ENCODE peak calls at places on chromosomes 7 and 10, in six cellular contexts. One of them, this sample, is unnamed.

GRCh38 chr10:25436431-25436830 is 261.6 kb downstream of the GPR158 start:
- DNase-seq in GOT3: no peak
- DNase-seq in stimulated activated effector memory CD8-positive, alpha-beta T cell treated with anti-CD3 and anti-CD28 coated beads, Interleukin-12 subunit alpha, Interleukin-12 subunit beta, amount 100 ng/mL, for 72 hours: no peak
- DNase-seq in AG04449: no peak
- DNase-seq in amniotic stem cell: no peak
- DNase-seq in NCI-H1436 treated with DMSO at 0.1 percent for 48 hours: no peak
- DNase-seq in this sample: no peak

GRCh38 chr7:44100458-44101303 is 3.5 kb upstream of the AEBP1 start:
- DNase-seq in GOT3: no peak
- DNase-seq in AG04449: no peak
- DNase-seq in NCI-H1436 treated with DMSO at 0.1 percent for 48 hours: no peak
- DNase-seq in amniotic stem cell: no peak
- DNase-seq in stimulated activated effector memory CD8-positive, alpha-beta T cell treated with anti-CD3 and anti-CD28 coated beads, Interleukin-12 subunit alpha, Interleukin-12 subunit beta, amount 100 ng/mL, for 72 hours: no peak
- DNase-seq in this sample: peak

GRCh38 chr10:104306897-104307296 is 31.4 kb downstream of the ITPRIP start:
- DNase-seq in stimulated activated effector memory CD8-positive, alpha-beta T cell treated with anti-CD3 and anti-CD28 coated beads, Interleukin-12 subunit alpha, Interleukin-12 subunit beta, amount 100 ng/mL, for 72 hours: no peak
- DNase-seq in amniotic stem cell: no peak
- DNase-seq in GOT3: no peak
- DNase-seq in NCI-H1436 treated with DMSO at 0.1 percent for 48 hours: no peak
- DNase-seq in AG04449: no peak
- DNase-seq in this sample: no peak

GRCh38 chr10:127012769-127013152 is 107.5 kb downstream of the DOCK1 start:
- DNase-seq in NCI-H1436 treated with DMSO at 0.1 percent for 48 hours: no peak
- DNase-seq in GOT3: no peak
- DNase-seq in AG04449: no peak
- DNase-seq in stimulated activated effector memory CD8-positive, alpha-beta T cell treated with anti-CD3 and anti-CD28 coated beads, Interleukin-12 subunit alpha, Interleukin-12 subunit beta, amount 100 ng/mL, for 72 hours: no peak
- DNase-seq in amniotic stem cell: no peak
- DNase-seq in this sample: no peak

GRCh38 chr7:102974366-102975236 is 61.8 kb downstream of the LRRC17 start:
- DNase-seq in amniotic stem cell: no peak
- DNase-seq in GOT3: no peak
- DNase-seq in NCI-H1436 treated with DMSO at 0.1 percent for 48 hours: no peak
- DNase-seq in AG04449: no peak
- DNase-seq in stimulated activated effector memory CD8-positive, alpha-beta T cell treated with anti-CD3 and anti-CD28 coated beads, Interleukin-12 subunit alpha, Interleukin-12 subunit beta, amount 100 ng/mL, for 72 hours: no peak
- DNase-seq in this sample: no peak

GRCh38 chr7:1883031-1883761 is 213.1 kb downstream of the ELFN1 start:
- DNase-seq in AG04449: peak
- DNase-seq in stimulated activated effector memory CD8-positive, alpha-beta T cell treated with anti-CD3 and anti-CD28 coated beads, Interleukin-12 subunit alpha, Interleukin-12 subunit beta, amount 100 ng/mL, for 72 hours: no peak
- DNase-seq in GOT3: peak
- DNase-seq in amniotic stem cell: peak
- DNase-seq in NCI-H1436 treated with DMSO at 0.1 percent for 48 hours: no peak
- DNase-seq in this sample: no peak

GRCh38 chr7:149097088-149097487 is 6.6 kb upstream of the ZNF786 start:
- DNase-seq in GOT3: no peak
- DNase-seq in stimulated activated effector memory CD8-positive, alpha-beta T cell treated with anti-CD3 and anti-CD28 coated beads, Interleukin-12 subunit alpha, Interleukin-12 subunit beta, amount 100 ng/mL, for 72 hours: no peak
- DNase-seq in AG04449: no peak
- DNase-seq in NCI-H1436 treated with DMSO at 0.1 percent for 48 hours: no peak
- DNase-seq in amniotic stem cell: no peak
- DNase-seq in this sample: no peak

GRCh38 chr7:1675673-1676549 is 5.8 kb downstream of the ELFN1 start:
- DNase-seq in AG04449: no peak
- DNase-seq in stimulated activated effector memory CD8-positive, alpha-beta T cell treated with anti-CD3 and anti-CD28 coated beads, Interleukin-12 subunit alpha, Interleukin-12 subunit beta, amount 100 ng/mL, for 72 hours: no peak
- DNase-seq in GOT3: no peak
- DNase-seq in NCI-H1436 treated with DMSO at 0.1 percent for 48 hours: no peak
- DNase-seq in amniotic stem cell: no peak
- DNase-seq in this sample: no peak

GRCh38 chr10:133461841-133462240 is 8.1 kb downstream of the SCART1 start:
- DNase-seq in stimulated activated effector memory CD8-positive, alpha-beta T cell treated with anti-CD3 and anti-CD28 coated beads, Interleukin-12 subunit alpha, Interleukin-12 subunit beta, amount 100 ng/mL, for 72 hours: no peak
- DNase-seq in amniotic stem cell: no peak
- DNase-seq in NCI-H1436 treated with DMSO at 0.1 percent for 48 hours: no peak
- DNase-seq in GOT3: no peak
- DNase-seq in AG04449: no peak
- DNase-seq in this sample: no peak

GRCh38 chr7:1086588-1087461 is 1.1 kb upstream of the GPER1 start:
- DNase-seq in stimulated activated effector memory CD8-positive, alpha-beta T cell treated with anti-CD3 and anti-CD28 coated beads, Interleukin-12 subunit alpha, Interleukin-12 subunit beta, amount 100 ng/mL, for 72 hours: peak
- DNase-seq in GOT3: peak
- DNase-seq in AG04449: no peak
- DNase-seq in amniotic stem cell: peak
- DNase-seq in NCI-H1436 treated with DMSO at 0.1 percent for 48 hours: no peak
- DNase-seq in this sample: no peak

GRCh38 chr7:74343281-74344127 is 54.3 kb downstream of the CLIP2 start:
- DNase-seq in NCI-H1436 treated with DMSO at 0.1 percent for 48 hours: no peak
- DNase-seq in stimulated activated effector memory CD8-positive, alpha-beta T cell treated with anti-CD3 and anti-CD28 coated beads, Interleukin-12 subunit alpha, Interleukin-12 subunit beta, amount 100 ng/mL, for 72 hours: no peak
- DNase-seq in amniotic stem cell: peak
- DNase-seq in AG04449: peak
- DNase-seq in GOT3: no peak
- DNase-seq in this sample: no peak

GRCh38 chr7:17298840-17299476 is 506 bp downstream of the AHR start:
- DNase-seq in AG04449: no peak
- DNase-seq in stimulated activated effector memory CD8-positive, alpha-beta T cell treated with anti-CD3 and anti-CD28 coated beads, Interleukin-12 subunit alpha, Interleukin-12 subunit beta, amount 100 ng/mL, for 72 hours: peak
- DNase-seq in NCI-H1436 treated with DMSO at 0.1 percent for 48 hours: no peak
- DNase-seq in amniotic stem cell: no peak
- DNase-seq in GOT3: no peak
- DNase-seq in this sample: no peak

GRCh38 chr10:45220985-45221384 is 94.4 kb downstream of the OR13A1 start:
- DNase-seq in stimulated activated effector memory CD8-positive, alpha-beta T cell treated with anti-CD3 and anti-CD28 coated beads, Interleukin-12 subunit alpha, Interleukin-12 subunit beta, amount 100 ng/mL, for 72 hours: no peak
- DNase-seq in GOT3: no peak
- DNase-seq in NCI-H1436 treated with DMSO at 0.1 percent for 48 hours: no peak
- DNase-seq in amniotic stem cell: no peak
- DNase-seq in AG04449: no peak
- DNase-seq in this sample: no peak

GRCh38 chr10:30631188-30631587 is 1.6 kb upstream of the LYZL2 start:
- DNase-seq in NCI-H1436 treated with DMSO at 0.1 percent for 48 hours: no peak
- DNase-seq in amniotic stem cell: no peak
- DNase-seq in AG04449: no peak
- DNase-seq in stimulated activated effector memory CD8-positive, alpha-beta T cell treated with anti-CD3 and anti-CD28 coated beads, Interleukin-12 subunit alpha, Interleukin-12 subunit beta, amount 100 ng/mL, for 72 hours: no peak
- DNase-seq in GOT3: no peak
- DNase-seq in this sample: no peak

GRCh38 chr10:117075064-117075463 is 63.0 kb downstream of the VAX1 start:
- DNase-seq in amniotic stem cell: no peak
- DNase-seq in NCI-H1436 treated with DMSO at 0.1 percent for 48 hours: no peak
- DNase-seq in GOT3: no peak
- DNase-seq in AG04449: no peak
- DNase-seq in stimulated activated effector memory CD8-positive, alpha-beta T cell treated with anti-CD3 and anti-CD28 coated beads, Interleukin-12 subunit alpha, Interleukin-12 subunit beta, amount 100 ng/mL, for 72 hours: no peak
- DNase-seq in this sample: no peak

GRCh38 chr7:48924433-48924832 is at the start of gene CDC14C:
- DNase-seq in NCI-H1436 treated with DMSO at 0.1 percent for 48 hours: no peak
- DNase-seq in stimulated activated effector memory CD8-positive, alpha-beta T cell treated with anti-CD3 and anti-CD28 coated beads, Interleukin-12 subunit alpha, Interleukin-12 subunit beta, amount 100 ng/mL, for 72 hours: no peak
- DNase-seq in GOT3: no peak
- DNase-seq in AG04449: no peak
- DNase-seq in amniotic stem cell: no peak
- DNase-seq in this sample: no peak

GRCh38 chr10:8594176-8594575 is 539.7 kb downstream of the GATA3 start:
- DNase-seq in stimulated activated effector memory CD8-positive, alpha-beta T cell treated with anti-CD3 and anti-CD28 coated beads, Interleukin-12 subunit alpha, Interleukin-12 subunit beta, amount 100 ng/mL, for 72 hours: no peak
- DNase-seq in AG04449: no peak
- DNase-seq in GOT3: no peak
- DNase-seq in NCI-H1436 treated with DMSO at 0.1 percent for 48 hours: no peak
- DNase-seq in amniotic stem cell: no peak
- DNase-seq in this sample: no peak

GRCh38 chr10:9305018-9305655 is 1250.6 kb downstream of the GATA3 start:
- DNase-seq in NCI-H1436 treated with DMSO at 0.1 percent for 48 hours: no peak
- DNase-seq in AG04449: no peak
- DNase-seq in GOT3: no peak
- DNase-seq in stimulated activated effector memory CD8-positive, alpha-beta T cell treated with anti-CD3 and anti-CD28 coated beads, Interleukin-12 subunit alpha, Interleukin-12 subunit beta, amount 100 ng/mL, for 72 hours: no peak
- DNase-seq in amniotic stem cell: no peak
- DNase-seq in this sample: no peak

GRCh38 chr10:19845963-19846362 is 29.7 kb downstream of the PLXDC2 start:
- DNase-seq in amniotic stem cell: no peak
- DNase-seq in GOT3: no peak
- DNase-seq in stimulated activated effector memory CD8-positive, alpha-beta T cell treated with anti-CD3 and anti-CD28 coated beads, Interleukin-12 subunit alpha, Interleukin-12 subunit beta, amount 100 ng/mL, for 72 hours: no peak
- DNase-seq in NCI-H1436 treated with DMSO at 0.1 percent for 48 hours: no peak
- DNase-seq in AG04449: no peak
- DNase-seq in this sample: no peak

GRCh38 chr10:115818015-115818414 is 455.0 kb downstream of the GFRA1 start:
- DNase-seq in AG04449: no peak
- DNase-seq in stimulated activated effector memory CD8-positive, alpha-beta T cell treated with anti-CD3 and anti-CD28 coated beads, Interleukin-12 subunit alpha, Interleukin-12 subunit beta, amount 100 ng/mL, for 72 hours: no peak
- DNase-seq in NCI-H1436 treated with DMSO at 0.1 percent for 48 hours: no peak
- DNase-seq in amniotic stem cell: no peak
- DNase-seq in GOT3: no peak
- DNase-seq in this sample: no peak

GRCh38 chr7:4169505-4169904 is 512.6 kb upstream of the FOXK1 start:
- DNase-seq in amniotic stem cell: no peak
- DNase-seq in stimulated activated effector memory CD8-positive, alpha-beta T cell treated with anti-CD3 and anti-CD28 coated beads, Interleukin-12 subunit alpha, Interleukin-12 subunit beta, amount 100 ng/mL, for 72 hours: no peak
- DNase-seq in NCI-H1436 treated with DMSO at 0.1 percent for 48 hours: no peak
- DNase-seq in GOT3: no peak
- DNase-seq in AG04449: no peak
- DNase-seq in this sample: no peak

GRCh38 chr7:132461043-132461592 is 115.2 kb downstream of the PLXNA4 start:
- DNase-seq in NCI-H1436 treated with DMSO at 0.1 percent for 48 hours: no peak
- DNase-seq in GOT3: no peak
- DNase-seq in stimulated activated effector memory CD8-positive, alpha-beta T cell treated with anti-CD3 and anti-CD28 coated beads, Interleukin-12 subunit alpha, Interleukin-12 subunit beta, amount 100 ng/mL, for 72 hours: no peak
- DNase-seq in AG04449: no peak
- DNase-seq in amniotic stem cell: no peak
- DNase-seq in this sample: no peak

GRCh38 chr10:53537508-53537907 is 764.9 kb upstream of the MBL2 start:
- DNase-seq in stimulated activated effector memory CD8-positive, alpha-beta T cell treated with anti-CD3 and anti-CD28 coated beads, Interleukin-12 subunit alpha, Interleukin-12 subunit beta, amount 100 ng/mL, for 72 hours: no peak
- DNase-seq in GOT3: no peak
- DNase-seq in amniotic stem cell: no peak
- DNase-seq in AG04449: no peak
- DNase-seq in NCI-H1436 treated with DMSO at 0.1 percent for 48 hours: no peak
- DNase-seq in this sample: no peak

GRCh38 chr7:20197125-20197524 is 20.1 kb downstream of the MACC1 start:
- DNase-seq in stimulated activated effector memory CD8-positive, alpha-beta T cell treated with anti-CD3 and anti-CD28 coated beads, Interleukin-12 subunit alpha, Interleukin-12 subunit beta, amount 100 ng/mL, for 72 hours: no peak
- DNase-seq in GOT3: no peak
- DNase-seq in amniotic stem cell: no peak
- DNase-seq in AG04449: no peak
- DNase-seq in NCI-H1436 treated with DMSO at 0.1 percent for 48 hours: no peak
- DNase-seq in this sample: no peak

GRCh38 chr10:4020651-4021050 is 235.6 kb upstream of the KLF6 start:
- DNase-seq in NCI-H1436 treated with DMSO at 0.1 percent for 48 hours: no peak
- DNase-seq in amniotic stem cell: no peak
- DNase-seq in AG04449: no peak
- DNase-seq in stimulated activated effector memory CD8-positive, alpha-beta T cell treated with anti-CD3 and anti-CD28 coated beads, Interleukin-12 subunit alpha, Interleukin-12 subunit beta, amount 100 ng/mL, for 72 hours: no peak
- DNase-seq in GOT3: no peak
- DNase-seq in this sample: no peak

GRCh38 chr7:158160199-158160598 is 427.4 kb downstream of the PTPRN2 start:
- DNase-seq in NCI-H1436 treated with DMSO at 0.1 percent for 48 hours: no peak
- DNase-seq in stimulated activated effector memory CD8-positive, alpha-beta T cell treated with anti-CD3 and anti-CD28 coated beads, Interleukin-12 subunit alpha, Interleukin-12 subunit beta, amount 100 ng/mL, for 72 hours: no peak
- DNase-seq in AG04449: no peak
- DNase-seq in GOT3: no peak
- DNase-seq in amniotic stem cell: no peak
- DNase-seq in this sample: no peak

GRCh38 chr7:155804897-155805825 is 7.1 kb downstream of the SHH start:
- DNase-seq in amniotic stem cell: peak
- DNase-seq in NCI-H1436 treated with DMSO at 0.1 percent for 48 hours: no peak
- DNase-seq in stimulated activated effector memory CD8-positive, alpha-beta T cell treated with anti-CD3 and anti-CD28 coated beads, Interleukin-12 subunit alpha, Interleukin-12 subunit beta, amount 100 ng/mL, for 72 hours: peak
- DNase-seq in GOT3: peak
- DNase-seq in AG04449: no peak
- DNase-seq in this sample: peak

GRCh38 chr10:126702181-126702580 is 31.7 kb upstream of the C10orf90 start:
- DNase-seq in AG04449: no peak
- DNase-seq in GOT3: no peak
- DNase-seq in amniotic stem cell: no peak
- DNase-seq in NCI-H1436 treated with DMSO at 0.1 percent for 48 hours: no peak
- DNase-seq in stimulated activated effector memory CD8-positive, alpha-beta T cell treated with anti-CD3 and anti-CD28 coated beads, Interleukin-12 subunit alpha, Interleukin-12 subunit beta, amount 100 ng/mL, for 72 hours: no peak
- DNase-seq in this sample: no peak

GRCh38 chr7:134932707-134933370 is 53.5 kb upstream of the AGBL3 start:
- DNase-seq in NCI-H1436 treated with DMSO at 0.1 percent for 48 hours: no peak
- DNase-seq in amniotic stem cell: no peak
- DNase-seq in AG04449: no peak
- DNase-seq in GOT3: no peak
- DNase-seq in stimulated activated effector memory CD8-positive, alpha-beta T cell treated with anti-CD3 and anti-CD28 coated beads, Interleukin-12 subunit alpha, Interleukin-12 subunit beta, amount 100 ng/mL, for 72 hours: no peak
- DNase-seq in this sample: no peak

GRCh38 chr7:106462914-106463482 is 178.2 kb upstream of the NAMPT start:
- DNase-seq in GOT3: no peak
- DNase-seq in amniotic stem cell: no peak
- DNase-seq in stimulated activated effector memory CD8-positive, alpha-beta T cell treated with anti-CD3 and anti-CD28 coated beads, Interleukin-12 subunit alpha, Interleukin-12 subunit beta, amount 100 ng/mL, for 72 hours: no peak
- DNase-seq in AG04449: no peak
- DNase-seq in NCI-H1436 treated with DMSO at 0.1 percent for 48 hours: no peak
- DNase-seq in this sample: no peak

GRCh38 chr7:44269943-44270493 is 55.4 kb downstream of the CAMK2B start:
- DNase-seq in amniotic stem cell: no peak
- DNase-seq in GOT3: no peak
- DNase-seq in NCI-H1436 treated with DMSO at 0.1 percent for 48 hours: no peak
- DNase-seq in AG04449: no peak
- DNase-seq in stimulated activated effector memory CD8-positive, alpha-beta T cell treated with anti-CD3 and anti-CD28 coated beads, Interleukin-12 subunit alpha, Interleukin-12 subunit beta, amount 100 ng/mL, for 72 hours: no peak
- DNase-seq in this sample: no peak

GRCh38 chr7:150971242-150972048 is 6.7 kb downstream of the KCNH2 start:
- DNase-seq in amniotic stem cell: no peak
- DNase-seq in GOT3: no peak
- DNase-seq in stimulated activated effector memory CD8-positive, alpha-beta T cell treated with anti-CD3 and anti-CD28 coated beads, Interleukin-12 subunit alpha, Interleukin-12 subunit beta, amount 100 ng/mL, for 72 hours: no peak
- DNase-seq in NCI-H1436 treated with DMSO at 0.1 percent for 48 hours: no peak
- DNase-seq in AG04449: no peak
- DNase-seq in this sample: no peak

GRCh38 chr10:90857635-90858488 is at the start of gene HTR7:
- DNase-seq in AG04449: no peak
- DNase-seq in stimulated activated effector memory CD8-positive, alpha-beta T cell treated with anti-CD3 and anti-CD28 coated beads, Interleukin-12 subunit alpha, Interleukin-12 subunit beta, amount 100 ng/mL, for 72 hours: peak
- DNase-seq in NCI-H1436 treated with DMSO at 0.1 percent for 48 hours: no peak
- DNase-seq in amniotic stem cell: no peak
- DNase-seq in GOT3: peak
- DNase-seq in this sample: no peak

GRCh38 chr7:11737723-11738122 is 94.3 kb downstream of the THSD7A start:
- DNase-seq in NCI-H1436 treated with DMSO at 0.1 percent for 48 hours: no peak
- DNase-seq in GOT3: no peak
- DNase-seq in stimulated activated effector memory CD8-positive, alpha-beta T cell treated with anti-CD3 and anti-CD28 coated beads, Interleukin-12 subunit alpha, Interleukin-12 subunit beta, amount 100 ng/mL, for 72 hours: no peak
- DNase-seq in AG04449: no peak
- DNase-seq in amniotic stem cell: no peak
- DNase-seq in this sample: no peak

GRCh38 chr7:90119178-90119971 is 34.9 kb upstream of the STEAP1 start:
- DNase-seq in stimulated activated effector memory CD8-positive, alpha-beta T cell treated with anti-CD3 and anti-CD28 coated beads, Interleukin-12 subunit alpha, Interleukin-12 subunit beta, amount 100 ng/mL, for 72 hours: no peak
- DNase-seq in AG04449: no peak
- DNase-seq in NCI-H1436 treated with DMSO at 0.1 percent for 48 hours: no peak
- DNase-seq in amniotic stem cell: no peak
- DNase-seq in GOT3: peak
- DNase-seq in this sample: no peak

GRCh38 chr10:88979153-88979562 is 11.4 kb upstream of the FAS start:
- DNase-seq in AG04449: peak
- DNase-seq in amniotic stem cell: peak
- DNase-seq in NCI-H1436 treated with DMSO at 0.1 percent for 48 hours: no peak
- DNase-seq in stimulated activated effector memory CD8-positive, alpha-beta T cell treated with anti-CD3 and anti-CD28 coated beads, Interleukin-12 subunit alpha, Interleukin-12 subunit beta, amount 100 ng/mL, for 72 hours: no peak
- DNase-seq in GOT3: peak
- DNase-seq in this sample: no peak

GRCh38 chr10:72353028-72353962 is 1.4 kb downstream of the DNAJB12 start:
- DNase-seq in stimulated activated effector memory CD8-positive, alpha-beta T cell treated with anti-CD3 and anti-CD28 coated beads, Interleukin-12 subunit alpha, Interleukin-12 subunit beta, amount 100 ng/mL, for 72 hours: no peak
- DNase-seq in AG04449: no peak
- DNase-seq in amniotic stem cell: peak
- DNase-seq in GOT3: no peak
- DNase-seq in NCI-H1436 treated with DMSO at 0.1 percent for 48 hours: no peak
- DNase-seq in this sample: no peak

GRCh38 chr10:112724404-112724991 is 225.5 kb upstream of the TCF7L2 start:
- DNase-seq in NCI-H1436 treated with DMSO at 0.1 percent for 48 hours: no peak
- DNase-seq in GOT3: no peak
- DNase-seq in stimulated activated effector memory CD8-positive, alpha-beta T cell treated with anti-CD3 and anti-CD28 coated beads, Interleukin-12 subunit alpha, Interleukin-12 subunit beta, amount 100 ng/mL, for 72 hours: no peak
- DNase-seq in AG04449: no peak
- DNase-seq in amniotic stem cell: no peak
- DNase-seq in this sample: no peak